ENCODE peak calls at places on chromosome 17, in nine cellular contexts. Z is left lung, T is fibroblast of pulmonary artery, K is WTC11, N is H9, I is psoas muscle, O is Caco-2, G is HepG2, U is right atrium auricular region. R is an unnamed sample.
A peak's percentile ranks its signal among the peaks of the same experiment; 100 is the strongest.

GRCh38 chr17:2390199-2390880 is 10.5 kb downstream of the MNT start:
- DNase-seq in Z (no peak), T (no peak), K (no peak), N (no peak), I (peak; percentile 45), O (no peak), G (no peak), U (peak; percentile 78), R (no peak)

GRCh38 chr17:48241131-48241591 is 133.6 kb downstream of the SNX11 start:
- DNase-seq in Z (peak; percentile 34), T (peak; percentile 73), K (no peak), N (no peak), I (peak; percentile 56), O (peak; percentile 68), G (no peak), U (peak; percentile 59), R (peak; percentile 39)

GRCh38 chr17:34623856-34624766 is 44.7 kb downstream of the TMEM132E start:
- DNase-seq in Z (no peak), T (no peak), K (no peak), N (no peak), I (no peak), O (no peak), G (peak; percentile 4), U (no peak), R (no peak)

GRCh38 chr17:33192961-33193911 is 99.9 kb downstream of the ASIC2 start:
- DNase-seq in Z (no peak), T (no peak), K (peak; percentile 21), N (peak; percentile 70), I (no peak), O (no peak), G (no peak), U (no peak), R (no peak)

GRCh38 chr17:12731839-12732238 is 57.5 kb upstream of the ARHGAP44 start:
- DNase-seq in Z (no peak), T (no peak), K (no peak), N (peak; percentile 30), I (no peak), O (no peak), G (no peak), U (no peak), R (no peak)

GRCh38 chr17:17841620-17842025 is 4.8 kb upstream of the SREBF1 start:
- DNase-seq in Z (peak; percentile 83), T (no peak), K (no peak), N (peak; percentile 49), I (peak; percentile 83), O (no peak), G (peak; percentile 22), U (no peak), R (no peak)

GRCh38 chr17:59874366-59874765 is 18.4 kb downstream of the TUBD1 start:
- DNase-seq in Z (no peak), T (no peak), K (no peak), N (no peak), I (no peak), O (no peak), G (no peak), U (no peak), R (no peak)

GRCh38 chr17:16887523-16888095 is 84.3 kb downstream of the TNFRSF13B start:
- DNase-seq in Z (no peak), T (no peak), K (no peak), N (peak; percentile 19), I (no peak), O (no peak), G (no peak), U (peak; percentile 30), R (no peak)

GRCh38 chr17:44108440-44109311 is 14.8 kb downstream of the HDAC5 start:
- DNase-seq in Z (peak; percentile 72), T (peak; percentile 93), K (no peak), N (no peak), I (peak; percentile 96), O (peak; percentile 82), G (peak; percentile 97), U (peak; percentile 94), R (no peak)

GRCh38 chr17:44106801-44107200 is 16.6 kb downstream of the HDAC5 start:
- DNase-seq in Z (no peak), T (no peak), K (no peak), N (no peak), I (no peak), O (no peak), G (no peak), U (no peak), R (no peak)

GRCh38 chr17:44102845-44103622 is 20.4 kb downstream of the HDAC5 start:
- DNase-seq in Z (no peak), T (no peak), K (no peak), N (no peak), I (peak; percentile 73), O (peak; percentile 78), G (no peak), U (no peak), R (no peak)

GRCh38 chr17:44105941-44106340 is 17.5 kb downstream of the HDAC5 start:
- DNase-seq in Z (no peak), T (no peak), K (no peak), N (no peak), I (no peak), O (no peak), G (no peak), U (no peak), R (no peak)

DNA sequence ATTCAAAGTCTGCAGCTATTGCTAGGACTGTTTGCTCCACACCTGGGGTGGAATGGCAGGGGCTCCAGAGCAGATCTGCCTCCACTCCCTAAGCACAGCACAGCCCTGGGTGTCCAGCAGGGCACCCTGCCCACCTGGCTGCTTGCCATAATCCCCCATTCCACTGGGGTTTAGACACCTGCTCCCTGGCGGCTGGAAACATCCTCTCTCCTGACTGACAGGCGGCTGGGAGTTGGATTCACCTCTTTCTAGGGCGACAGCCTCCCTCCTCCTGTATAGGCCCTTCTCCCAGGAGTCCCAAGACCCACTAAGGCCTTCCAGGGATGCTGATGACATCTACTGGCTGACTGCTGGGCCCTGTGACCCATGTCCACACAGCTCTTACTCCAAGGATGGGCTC is 18.0 kb downstream of the HDAC5 start:
- DNase-seq in Z (no peak), T (no peak), K (no peak), N (no peak), I (peak; percentile 77), O (no peak), G (no peak), U (no peak), R (no peak)
- TF ChIP-seq CTCF in Z (no peak), T (no peak), K (no peak), N (peak; percentile 26), I (no peak), O (no peak), G (peak; percentile 31), U (no peak), R (no peak)

GRCh38 chr17:51597340-51597739 is 337.0 kb downstream of the UTP18 start:
- DNase-seq in Z (no peak), T (no peak), K (no peak), N (no peak), I (no peak), O (no peak), G (no peak), U (no peak), R (no peak)
- TF ChIP-seq CTCF in Z (no peak), T (no peak), K (no peak), N (no peak), I (no peak), O (no peak), G (no peak), U (no peak), R (no peak)

GRCh38 chr17:81347437-81347836 is 47.8 kb upstream of the BAHCC1 start:
- DNase-seq in Z (no peak), T (no peak), K (no peak), N (peak; percentile 26), I (no peak), O (no peak), G (no peak), U (no peak), R (no peak)

GRCh38 chr17:81346908-81347349 is 48.3 kb upstream of the BAHCC1 start:
- DNase-seq in Z (no peak), T (no peak), K (no peak), N (peak; percentile 38), I (peak; percentile 63), O (no peak), G (no peak), U (no peak), R (no peak)

GRCh38 chr17:81342700-81343070 is 47.6 kb upstream of the SLC38A10 start:
- DNase-seq in Z (peak; percentile 30), T (no peak), K (peak; percentile 49), N (peak; percentile 70), I (no peak), O (peak; percentile 62), G (no peak), U (no peak), R (no peak)

GRCh38 chr17:81346090-81346907 is 49.0 kb upstream of the BAHCC1 start:
- DNase-seq in Z (peak; percentile 99), T (peak; percentile 96), K (peak; percentile 99), N (peak; percentile 99), I (peak; percentile 99), O (peak; percentile 98), G (peak; percentile 96), U (peak; percentile 98), R (peak; percentile 94)

DNA sequence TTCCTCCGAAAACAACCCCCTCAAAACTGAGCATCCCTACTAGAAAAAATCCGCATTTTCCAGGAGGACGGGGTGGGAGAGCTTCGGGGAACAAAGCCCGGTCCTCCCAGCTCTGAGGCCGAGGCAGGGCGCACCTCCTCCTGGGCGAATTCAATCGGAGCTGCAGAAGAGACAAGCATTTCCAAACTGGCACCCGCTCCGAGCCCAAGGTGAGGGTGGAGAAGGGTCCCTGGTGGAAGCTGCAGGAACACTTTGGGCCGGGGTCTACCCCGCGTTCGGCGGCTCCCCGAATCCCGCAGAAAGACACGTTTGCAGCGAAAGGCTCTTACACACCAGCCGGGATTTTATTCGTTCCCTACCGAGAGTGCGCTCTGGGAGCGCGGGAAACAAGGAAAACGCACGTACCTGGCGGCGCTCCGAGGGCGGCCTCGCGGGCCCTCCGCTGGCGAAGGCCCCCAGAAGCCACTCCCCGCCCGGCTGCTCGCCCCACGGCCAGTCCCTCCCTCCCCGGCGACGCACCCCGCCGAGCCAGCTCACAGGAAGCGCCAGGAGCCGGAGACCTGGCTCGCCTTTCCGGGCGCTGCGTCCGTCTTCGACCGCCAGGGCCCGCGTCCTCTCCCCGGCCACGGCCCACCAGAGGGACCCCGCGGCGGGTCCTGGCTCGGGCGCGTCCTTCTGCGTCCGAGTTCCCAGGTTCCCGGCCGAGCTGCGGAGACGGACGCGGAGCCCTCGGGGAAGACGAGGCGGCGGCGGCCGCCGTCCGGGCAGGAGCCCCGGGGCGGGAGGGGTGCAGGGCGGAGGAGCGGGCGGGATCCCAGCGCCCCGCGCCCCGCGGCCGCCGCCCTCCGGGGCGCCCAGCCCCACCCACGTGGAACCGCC is 49.8 kb upstream of the BAHCC1 start:
- DNase-seq in Z (peak; percentile 84), T (peak; percentile 92), K (peak; percentile 82), N (peak; percentile 87), I (peak; percentile 97), O (peak; percentile 91), G (peak; percentile 72), U (peak; percentile 91), R (peak; percentile 89)
- TF ChIP-seq CTCF in Z (peak; percentile 45), T (no peak), K (no peak), N (peak; percentile 42), I (peak; percentile 39), O (peak; percentile 48), G (peak; percentile 24), U (peak; percentile 43), R (no peak)

DNA sequence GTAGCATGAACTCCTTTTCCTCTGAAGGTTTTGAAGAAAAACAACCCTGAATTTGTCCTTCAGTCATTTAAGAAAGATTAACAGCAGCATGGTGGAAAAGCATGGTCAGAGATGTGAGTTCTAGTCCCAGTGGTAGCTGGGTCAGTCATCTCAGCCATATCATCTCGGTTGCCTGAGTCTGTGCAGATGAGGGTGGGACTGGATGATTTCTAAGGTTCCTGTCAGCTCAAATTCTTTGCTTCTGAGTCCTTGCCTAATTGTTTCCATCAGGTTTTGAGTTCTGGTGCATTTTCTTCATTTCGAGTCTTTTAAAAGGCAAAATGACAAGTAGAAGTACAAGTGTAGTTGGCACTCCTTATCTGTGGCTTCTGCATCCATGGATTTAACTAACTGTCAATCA is 63.9 kb downstream of the TNRC6C start:
- DNase-seq in Z (no peak), T (no peak), K (no peak), N (no peak), I (no peak), O (no peak), G (no peak), U (no peak), R (no peak)
- TF ChIP-seq CTCF in Z (no peak), T (no peak), K (no peak), N (no peak), I (no peak), O (no peak), G (no peak), U (no peak), R (no peak)